ENCODE peak calls at places on chromosomes 2 and 18, in six cellular contexts. Z is NCI-H748 treated with DMSO at 0.1 percent for 48 hours; E is CD8-positive, alpha-beta memory T cell; G is breast epithelium; R is IMR-90; K is cardiac fibroblast. N is an unnamed sample.
A peak's percentile ranks its signal among the peaks of the same experiment; 100 is the strongest.

GRCh38 chr2:15989559-15989958 is 49.2 kb downstream of the MYCN start:
- DNase-seq in Z (no peak), R (no peak), G (no peak), E (no peak), K (no peak), N (no peak)

GRCh38 chr2:32772623-32773221 is 144.9 kb downstream of the TTC27 start:
- DNase-seq in Z (no peak), R (peak; percentile 76), E (no peak), G (no peak), K (peak; percentile 76), N (peak; percentile 40)

GRCh38 chr18:57837917-57838548 is 34.9 kb upstream of the ATP8B1 start:
- DNase-seq in K (peak; percentile 33), E (no peak), R (peak; percentile 37), G (no peak), Z (no peak), N (peak; percentile 59)

GRCh38 chr2:152134488-152135280 is 35.8 kb upstream of the CACNB4 start:
- DNase-seq in E (no peak), R (peak; percentile 68), G (no peak), K (peak; percentile 34), Z (no peak), N (peak; percentile 21)

GRCh38 chr2:239313251-239313650 is 87.6 kb downstream of the HDAC4 start:
- DNase-seq in R (no peak), K (no peak), Z (no peak), E (peak; percentile 24), G (no peak), N (no peak)

GRCh38 chr2:197170137-197170682 is 140.4 kb downstream of the ANKRD44 start:
- DNase-seq in Z (no peak), R (peak; percentile 20), G (no peak), K (no peak), E (no peak), N (no peak)

GRCh38 chr2:129859141-129859540 is 120.3 kb upstream of the RAB6C start:
- DNase-seq in R (no peak), K (no peak), E (no peak), G (no peak), Z (no peak), N (no peak)

GRCh38 chr18:54852780-54853675 is 24.8 kb downstream of the RAB27B start:
- DNase-seq in Z (no peak), R (no peak), E (no peak), K (peak; percentile 52), G (no peak), N (no peak)

GRCh38 chr2:154452471-154452870 is 246.0 kb upstream of the KCNJ3 start:
- DNase-seq in R (no peak), Z (no peak), G (no peak), K (no peak), E (no peak), N (no peak)

GRCh38 chr18:32441536-32441935 is 29.1 kb downstream of the GAREM1 start:
- DNase-seq in R (no peak), K (peak; percentile 57), G (no peak), Z (no peak), E (no peak), N (no peak)

GRCh38 chr2:28670882-28671281 is 80.7 kb upstream of the PPP1CB start:
- DNase-seq in Z (no peak), R (no peak), K (no peak), E (no peak), G (no peak), N (no peak)

GRCh38 chr2:86293612-86294011 is 43.8 kb downstream of the REEP1 start:
- DNase-seq in Z (no peak), E (no peak), G (no peak), K (no peak), R (no peak), N (no peak)

GRCh38 chr2:225932741-225933413 is 533.4 kb downstream of the NYAP2 start:
- DNase-seq in R (peak; percentile 43), Z (no peak), K (no peak), E (no peak), G (no peak), N (no peak)

GRCh38 chr2:69997296-69998184 is 36.1 kb upstream of the ASPRV1 start:
- DNase-seq in K (no peak), R (peak; percentile 71), Z (no peak), E (no peak), G (peak; percentile 73), N (peak; percentile 85)

GRCh38 chr2:215379039-215379438 is 56.8 kb downstream of the FN1 start:
- DNase-seq in Z (no peak), E (no peak), G (no peak), R (no peak), K (no peak), N (no peak)

GRCh38 chr2:218259099-218259921 is 1.5 kb upstream of the GPBAR1 start:
- DNase-seq in R (peak; percentile 85), K (peak; percentile 89), E (no peak), Z (no peak), G (peak; percentile 52), N (no peak)

GRCh38 chr2:17894005-17894404 is 15.5 kb downstream of the KCNS3 start:
- DNase-seq in Z (no peak), E (no peak), R (peak; percentile 14), G (no peak), K (no peak), N (no peak)

GRCh38 chr18:62881509-62882016 is 166.2 kb downstream of the PHLPP1 start:
- DNase-seq in E (no peak), G (no peak), R (peak; percentile 95), Z (peak; percentile 30), K (peak; percentile 94), N (peak; percentile 74)

GRCh38 chr2:118237451-118237850 is 149.2 kb downstream of the INSIG2 start:
- DNase-seq in K (no peak), G (no peak), R (no peak), Z (no peak), E (no peak), N (no peak)

GRCh38 chr2:206232287-206233035 is 42.0 kb upstream of the ZDBF2 start:
- DNase-seq in G (no peak), K (peak; percentile 12), E (no peak), R (no peak), Z (peak; percentile 68), N (no peak)

GRCh38 chr2:68767031-68767961 is 32.7 kb downstream of the ARHGAP25 start:
- DNase-seq in Z (no peak), E (peak; percentile 75), R (no peak), K (no peak), G (no peak), N (no peak)

GRCh38 chr18:8341481-8342230 is 267.6 kb upstream of the RAB12 start:
- DNase-seq in Z (no peak), G (no peak), R (peak; percentile 75), E (no peak), K (peak; percentile 72), N (peak; percentile 64)

N was measured in RCC 7860.